ENCODE peak calls at places on chromosomes 11 and 22, in five cellular contexts. One of them, this sample, is unnamed.

GRCh38 chr11:57386178-57386945 is 4.1 kb downstream of the PRG2 start:
- DNase-seq in progenitor cell of endocrine pancreas: no peak
- DNase-seq in M059J: no peak
- DNase-seq in smooth muscle cell of the brain vasculature: peak
- DNase-seq in activated T-cell treated with anti-CD3 and anti-CD28 coated beads for 48 hours: no peak
- DNase-seq in this sample: no peak

GRCh38 chr11:108405706-108406105 is 61.6 kb downstream of the C11orf65 start:
- DNase-seq in smooth muscle cell of the brain vasculature: no peak
- DNase-seq in progenitor cell of endocrine pancreas: no peak
- DNase-seq in M059J: peak
- DNase-seq in activated T-cell treated with anti-CD3 and anti-CD28 coated beads for 48 hours: no peak
- DNase-seq in this sample: no peak

GRCh38 chr22:24426859-24427499 is 420 bp upstream of the ADORA2A start:
- DNase-seq in smooth muscle cell of the brain vasculature: no peak
- DNase-seq in activated T-cell treated with anti-CD3 and anti-CD28 coated beads for 48 hours: no peak
- DNase-seq in M059J: no peak
- DNase-seq in progenitor cell of endocrine pancreas: no peak
- DNase-seq in this sample: no peak

GRCh38 chr11:126491092-126491491 is 135.6 kb downstream of the ST3GAL4 start:
- DNase-seq in activated T-cell treated with anti-CD3 and anti-CD28 coated beads for 48 hours: no peak
- DNase-seq in smooth muscle cell of the brain vasculature: no peak
- DNase-seq in progenitor cell of endocrine pancreas: no peak
- DNase-seq in M059J: no peak
- DNase-seq in this sample: no peak

GRCh38 chr11:56533054-56533740 is 9.9 kb downstream of the OR5M11 start:
- DNase-seq in smooth muscle cell of the brain vasculature: no peak
- DNase-seq in M059J: no peak
- DNase-seq in activated T-cell treated with anti-CD3 and anti-CD28 coated beads for 48 hours: no peak
- DNase-seq in progenitor cell of endocrine pancreas: no peak
- DNase-seq in this sample: no peak

GRCh38 chr11:33970984-33971466 is 79.1 kb upstream of the LMO2 start:
- DNase-seq in M059J: peak
- DNase-seq in progenitor cell of endocrine pancreas: peak
- DNase-seq in activated T-cell treated with anti-CD3 and anti-CD28 coated beads for 48 hours: no peak
- DNase-seq in smooth muscle cell of the brain vasculature: peak
- DNase-seq in this sample: peak

GRCh38 chr22:36104988-36105387 is 55.6 kb downstream of the APOL3 start:
- DNase-seq in M059J: peak
- DNase-seq in activated T-cell treated with anti-CD3 and anti-CD28 coated beads for 48 hours: no peak
- DNase-seq in progenitor cell of endocrine pancreas: no peak
- DNase-seq in smooth muscle cell of the brain vasculature: no peak
- DNase-seq in this sample: no peak

GRCh38 chr11:88414385-88414861 is 76.9 kb upstream of the CTSC start:
- DNase-seq in smooth muscle cell of the brain vasculature: no peak
- DNase-seq in activated T-cell treated with anti-CD3 and anti-CD28 coated beads for 48 hours: no peak
- DNase-seq in M059J: peak
- DNase-seq in progenitor cell of endocrine pancreas: no peak
- DNase-seq in this sample: no peak